ENCODE peak calls at places on chromosomes 6 and 20, in six cellular contexts. G is lung, A is foreskin fibroblast, X is osteocyte, C is endodermal cell, J is stomach. P is an unnamed sample.

GRCh38 chr6:74177496-74177895 is 481.5 kb downstream of the CD109 start:
- DNase-seq in A (no peak), J (no peak), C (no peak), X (no peak), G (no peak), P (no peak)

GRCh38 chr6:32173051-32173727 is 2.7 kb downstream of the AGPAT1 start:
- DNase-seq in J (no peak), C (no peak), A (no peak), G (no peak), X (no peak), P (no peak)

GRCh38 chr6:7922596-7922995 is 12.0 kb upstream of the TXNDC5 start:
- DNase-seq in G (no peak), X (no peak), J (no peak), C (no peak), A (no peak), P (no peak)

GRCh38 chr6:104320896-104321295 is 538.8 kb downstream of the HACE1 start:
- DNase-seq in J (no peak), C (no peak), X (no peak), A (no peak), G (no peak), P (no peak)

GRCh38 chr6:116444092-116444491 is 17.1 kb upstream of the CALHM6 start:
- DNase-seq in G (no peak), J (no peak), C (no peak), X (no peak), A (no peak), P (peak)

GRCh38 chr6:170032706-170033309 is 258.1 kb downstream of the DLL1 start:
- DNase-seq in G (no peak), A (no peak), J (peak), C (peak), X (no peak), P (no peak)

GRCh38 chr6:141587482-141588266 is 545.1 kb upstream of the GJE1 start:
- DNase-seq in A (peak), G (no peak), X (no peak), J (no peak), C (no peak), P (no peak)

GRCh38 chr6:7216941-7217621 is 95.9 kb downstream of the SSR1 start:
- DNase-seq in C (peak), X (no peak), A (no peak), J (no peak), G (peak), P (no peak)

GRCh38 chr6:12798326-12798725 is 81.8 kb downstream of the PHACTR1 start:
- DNase-seq in J (no peak), C (no peak), A (no peak), X (no peak), G (no peak), P (no peak)

GRCh38 chr6:123534264-123534663 is 102.5 kb downstream of the TRDN start:
- DNase-seq in A (no peak), J (no peak), C (no peak), X (no peak), G (no peak), P (no peak)

GRCh38 chr6:35298625-35299140 is 1.1 kb downstream of the DEF6 start:
- DNase-seq in X (no peak), A (no peak), C (no peak), J (no peak), G (no peak), P (no peak)

GRCh38 chr6:133092199-133092598 is 149.0 kb upstream of the EYA4 start:
- DNase-seq in A (no peak), G (no peak), C (no peak), J (no peak), X (no peak), P (no peak)

GRCh38 chr6:27836080-27836782 is 76.0 kb downstream of the OR2B2 start:
- DNase-seq in A (no peak), X (no peak), C (no peak), G (no peak), J (no peak), P (no peak)

GRCh38 chr20:36629719-36630340 is 16.2 kb downstream of the SLA2 start:
- DNase-seq in G (no peak), J (no peak), C (no peak), X (no peak), A (no peak), P (no peak)

GRCh38 chr6:104704191-104704590 is 155.5 kb downstream of the HACE1 start:
- DNase-seq in C (no peak), J (no peak), A (no peak), G (no peak), X (no peak), P (no peak)

GRCh38 chr20:47886454-47887041 is 101.3 kb upstream of the SULF2 start:
- DNase-seq in A (no peak), C (no peak), J (no peak), X (no peak), G (no peak), P (no peak)

GRCh38 chr20:63054695-63055240 is 48.0 kb upstream of the BHLHE23 start:
- DNase-seq in J (no peak), G (no peak), X (peak), C (peak), A (no peak), P (no peak)

GRCh38 chr6:149212892-149213786 is 104.4 kb upstream of the TAB2 start:
- DNase-seq in X (no peak), J (no peak), C (no peak), G (no peak), A (no peak), P (no peak)

GRCh38 chr6:85390105-85390728 is 59.7 kb upstream of the NT5E start:
- DNase-seq in A (no peak), J (no peak), C (no peak), G (no peak), X (no peak), P (peak)

GRCh38 chr6:22880686-22881433 is 311.5 kb downstream of the HDGFL1 start:
- DNase-seq in X (no peak), J (no peak), C (no peak), G (no peak), A (peak), P (peak)

GRCh38 chr6:169527306-169527705 is 174.5 kb downstream of the WDR27 start:
- DNase-seq in A (peak), X (no peak), C (no peak), J (no peak), G (no peak), P (no peak)

GRCh38 chr20:41336711-41337492 is 3.7 kb upstream of the LPIN3 start:
- DNase-seq in A (no peak), X (no peak), G (no peak), J (no peak), C (no peak), P (no peak)

DNA sequence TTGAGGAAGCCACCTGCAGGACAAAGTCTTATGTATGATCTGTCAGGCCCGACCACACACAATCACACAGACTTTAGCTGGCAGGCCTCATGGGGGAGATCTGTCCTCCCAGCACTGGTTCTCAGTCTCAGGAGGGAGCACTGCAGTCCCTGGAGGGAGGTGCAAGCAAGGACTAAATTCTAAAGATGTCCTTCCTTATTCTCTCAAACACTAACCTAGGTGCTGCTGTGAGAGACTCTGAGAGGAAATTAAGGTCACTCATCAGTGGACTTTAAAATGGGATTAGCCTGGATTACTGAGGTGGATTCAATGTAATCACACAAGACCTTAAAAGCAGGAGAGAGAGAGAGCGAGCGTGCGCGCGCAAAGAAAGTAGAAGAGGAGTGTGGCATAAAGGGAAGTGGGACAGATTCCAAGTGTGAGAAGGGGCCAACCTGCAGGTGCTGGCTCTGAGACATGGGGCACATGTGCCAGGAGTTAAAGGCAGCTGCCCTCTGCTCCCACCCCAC is 14.3 kb downstream of the GLO1 start:
- DNase-seq in C (peak), A (no peak), X (no peak), G (no peak), J (peak), P (no peak)
- TF ChIP-seq CTCF in C (peak), A (no peak), X (no peak), G (no peak), J (no peak), P (no peak)

DNA sequence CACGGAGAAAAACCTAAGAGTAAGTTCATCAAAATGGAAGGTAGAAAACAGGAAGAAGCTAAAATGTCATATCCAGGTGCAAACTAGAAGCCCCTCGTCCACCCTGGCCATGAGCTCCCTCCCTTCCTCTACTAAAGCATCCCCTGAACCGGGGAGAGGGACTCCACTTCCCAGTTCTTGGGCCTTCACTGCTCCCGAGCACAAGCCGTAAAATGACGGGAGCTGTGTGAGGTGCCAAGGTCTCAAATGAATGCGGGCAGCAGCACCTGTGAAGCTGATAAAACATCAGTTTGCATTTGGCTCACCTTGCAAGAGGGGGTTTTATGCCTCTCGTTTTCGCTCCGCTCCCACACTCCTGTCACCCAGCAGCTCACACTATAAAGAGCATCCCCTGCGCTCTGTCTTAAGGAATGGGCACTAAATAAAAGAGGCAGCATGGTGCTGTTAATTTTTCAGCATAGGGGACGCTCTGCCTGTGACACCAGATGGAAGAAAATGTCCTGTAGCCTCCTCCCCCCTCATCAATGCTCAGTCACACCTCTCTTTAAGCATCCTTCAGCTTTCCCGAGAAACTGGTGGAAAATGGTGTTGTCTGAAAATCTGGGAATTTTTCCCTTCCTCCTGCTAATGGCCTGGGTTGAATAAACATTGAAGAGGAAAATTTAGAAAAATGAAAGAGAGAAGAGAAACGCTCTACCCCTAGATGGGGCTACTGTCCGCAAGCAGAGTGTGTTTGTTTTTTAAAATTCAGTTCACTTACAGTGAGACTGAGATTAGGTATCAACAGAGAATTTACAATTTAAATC is 563.0 kb upstream of the AGPAT4 start:
- DNase-seq in C (no peak), J (no peak), G (no peak), X (no peak), A (no peak), P (peak)
- TF ChIP-seq CTCF in C (peak), J (peak), G (no peak), X (peak), A (no peak), P (no peak)

GRCh38 chr6:53679446-53679933 is 13.9 kb upstream of the KLHL31 start:
- DNase-seq in A (no peak), X (no peak), J (no peak), C (peak), G (no peak), P (peak)
- TF ChIP-seq CTCF in A (peak), X (peak), J (peak), C (peak), G (no peak), P (peak)

DNA sequence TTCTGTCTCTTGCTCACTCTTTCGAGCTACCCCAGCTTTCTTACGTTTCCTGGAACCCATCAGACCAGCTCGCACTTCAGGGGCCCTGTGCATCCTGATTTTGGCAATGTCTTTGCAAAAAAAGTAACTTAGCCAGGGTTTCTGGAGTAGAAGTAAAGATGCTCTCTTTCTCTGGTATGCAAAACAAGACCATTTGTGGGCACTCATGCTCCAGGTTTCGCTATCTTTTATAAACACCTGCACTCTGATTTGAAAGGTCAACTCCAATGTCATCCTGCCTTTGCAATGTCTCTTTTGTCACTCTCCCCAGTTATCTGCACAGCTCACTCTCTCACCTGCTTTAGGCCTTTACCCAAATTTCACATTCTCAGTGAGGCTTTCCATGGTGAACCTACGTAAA is 869.1 kb downstream of the QKI start:
- DNase-seq in G (no peak), A (no peak), J (no peak), C (no peak), X (no peak), P (no peak)
- TF ChIP-seq CTCF in G (no peak), A (no peak), J (no peak), C (no peak), X (no peak), P (no peak)

GRCh38 chr6:14921170-14921569 is 324.7 kb upstream of the JARID2 start:
- DNase-seq in X (no peak), C (peak), G (peak), J (peak), A (no peak), P (no peak)
- TF ChIP-seq CTCF in X (no peak), C (no peak), G (no peak), J (no peak), A (no peak), P (no peak)

DNA sequence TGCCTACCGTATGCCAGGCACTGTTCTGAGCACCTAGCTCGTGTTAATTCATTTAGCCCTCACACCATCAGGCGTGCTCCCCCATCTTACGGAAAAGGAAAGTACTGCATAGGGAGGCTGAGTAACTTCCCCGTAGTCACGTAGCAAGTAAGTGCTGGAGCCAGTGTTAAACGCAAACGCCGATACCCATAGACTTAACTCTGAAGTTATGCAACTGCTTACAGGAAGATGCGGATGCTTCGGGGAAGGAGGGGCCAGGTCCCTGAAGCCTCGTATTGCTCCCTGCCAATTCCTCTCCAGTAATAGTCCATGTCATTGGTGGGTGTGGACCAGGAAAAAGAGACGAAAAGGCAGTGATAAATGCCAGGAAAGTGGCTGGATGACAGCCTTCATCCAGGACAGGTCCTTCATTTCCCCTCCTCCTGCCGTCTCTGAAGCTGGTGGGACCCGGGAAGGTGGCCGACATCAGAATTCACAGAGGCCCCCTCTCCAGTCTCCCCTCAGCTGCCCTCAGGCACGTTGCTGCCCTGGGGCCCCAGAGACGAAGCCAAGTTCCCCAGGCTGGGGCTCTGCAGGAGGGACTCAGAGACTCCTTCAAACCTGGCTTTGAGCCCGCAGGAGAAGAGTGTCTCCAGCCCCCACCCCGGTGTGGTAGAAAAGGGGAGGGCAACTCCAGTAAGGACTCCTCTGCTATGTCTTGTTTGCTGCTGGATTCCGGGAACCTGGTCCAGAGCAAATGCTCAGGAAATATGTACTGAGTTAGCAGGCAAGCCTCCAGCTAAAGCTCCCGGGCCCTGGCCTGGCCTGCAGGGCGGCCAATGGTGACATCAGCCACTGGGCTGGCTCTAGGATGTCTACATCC is 37.7 kb downstream of the RAB44 start:
- DNase-seq in C (no peak), A (peak), J (peak), X (no peak), G (peak), P (no peak)
- TF ChIP-seq CTCF in C (no peak), A (no peak), J (no peak), X (no peak), G (no peak), P (no peak)

DNA sequence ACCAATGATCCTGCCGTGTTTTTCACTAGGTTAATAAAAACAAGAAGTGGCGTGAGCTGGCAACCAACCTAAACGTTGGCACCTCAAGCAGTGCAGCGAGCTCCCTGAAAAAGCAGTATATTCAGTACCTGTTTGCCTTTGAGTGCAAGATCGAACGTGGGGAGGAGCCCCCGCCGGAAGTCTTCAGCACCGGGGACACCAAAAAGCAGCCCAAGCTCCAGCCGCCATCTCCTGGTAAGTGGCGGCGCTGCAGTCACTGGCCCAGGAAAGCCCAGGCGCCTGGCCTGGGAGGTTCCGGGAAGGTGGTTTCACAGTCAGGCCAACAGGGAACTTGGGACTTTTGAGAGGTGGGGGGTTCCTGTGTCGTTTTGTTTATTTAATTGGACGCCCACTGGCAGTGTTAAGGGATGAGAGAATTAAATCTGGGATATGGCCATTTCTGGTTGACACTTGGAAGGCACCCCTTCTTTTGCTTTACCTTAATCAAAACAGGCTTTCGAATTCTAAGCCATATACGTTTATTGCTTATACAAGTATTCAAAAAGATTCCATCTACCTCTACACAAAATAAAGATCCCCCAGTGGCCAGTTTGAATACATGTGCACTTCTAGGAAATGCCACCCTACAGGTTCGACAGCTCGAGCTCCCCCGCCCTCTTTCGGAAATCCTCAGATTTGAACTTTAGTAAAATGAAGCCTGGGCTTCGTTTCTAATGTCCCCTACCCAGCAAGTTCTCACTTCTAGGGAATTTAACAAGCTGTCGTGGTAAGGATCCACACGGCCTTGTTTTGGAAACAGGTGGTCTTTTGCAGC is 138.9 kb downstream of the TMEM242 start:
- DNase-seq in G (peak), C (peak), A (peak), X (no peak), J (peak), P (peak)
- TF ChIP-seq CTCF in G (peak), C (peak), A (peak), X (peak), J (peak), P (peak)

GRCh38 chr6:16338577-16339262 is 100.3 kb downstream of the GMPR start:
- DNase-seq in X (peak), G (peak), J (peak), C (peak), A (peak), P (peak)
- TF ChIP-seq CTCF in X (peak), G (no peak), J (no peak), C (peak), A (peak), P (no peak)

GRCh38 chr20:37901280-37901666 is 1.7 kb upstream of the VSTM2L start:
- DNase-seq in C (peak), X (no peak), J (no peak), A (no peak), G (no peak), P (no peak)

GRCh38 chr20:37897008-37897548 is 5.8 kb upstream of the VSTM2L start:
- DNase-seq in J (no peak), X (no peak), A (no peak), G (no peak), C (peak), P (no peak)

GRCh38 chr20:37901667-37902503 is 1.0 kb upstream of the VSTM2L start:
- DNase-seq in C (peak), X (no peak), A (peak), G (peak), J (peak), P (peak)

GRCh38 chr20:37899105-37900045 is 3.6 kb upstream of the VSTM2L start:
- DNase-seq in A (no peak), C (no peak), J (no peak), X (no peak), G (no peak), P (no peak)

GRCh38 chr20:37898301-37899104 is 4.4 kb upstream of the VSTM2L start:
- DNase-seq in C (no peak), J (no peak), G (no peak), X (no peak), A (no peak), P (no peak)
- TF ChIP-seq CTCF in C (no peak), J (no peak), G (no peak), X (no peak), A (no peak), P (no peak)